ENCODE peak calls at places on chromosomes 12 and 14, in nine cellular contexts. One of them, this sample, is unnamed.

GRCh38 chr12:93798752-93799151 is 121.6 kb downstream of the CRADD start:
- DNase-seq in stomach: no peak
- DNase-seq in A549: no peak
- DNase-seq in colonic mucosa: no peak
- DNase-seq in psoas muscle: no peak
- DNase-seq in lower lobe of right lung: no peak
- DNase-seq in ascending aorta: no peak
- DNase-seq in neural progenitor cell: no peak
- DNase-seq in transverse colon: no peak
- DNase-seq in this sample: no peak

GRCh38 chr12:8581098-8581784 is 31.4 kb downstream of the AICDA start:
- DNase-seq in psoas muscle: no peak
- DNase-seq in neural progenitor cell: no peak
- DNase-seq in colonic mucosa: no peak
- DNase-seq in transverse colon: no peak
- DNase-seq in stomach: no peak
- DNase-seq in A549: no peak
- DNase-seq in ascending aorta: no peak
- DNase-seq in lower lobe of right lung: no peak
- DNase-seq in this sample: no peak

GRCh38 chr12:52614381-52615207 is 3.8 kb downstream of the KRT73 start:
- DNase-seq in psoas muscle: no peak
- DNase-seq in colonic mucosa: peak; percentile 15
- DNase-seq in transverse colon: no peak
- DNase-seq in A549: no peak
- DNase-seq in stomach: no peak
- DNase-seq in ascending aorta: no peak
- DNase-seq in neural progenitor cell: no peak
- DNase-seq in lower lobe of right lung: no peak
- DNase-seq in this sample: no peak

GRCh38 chr14:68888025-68888850 is 90.9 kb downstream of the ACTN1 start:
- DNase-seq in A549: no peak
- DNase-seq in psoas muscle: peak; percentile 42
- DNase-seq in transverse colon: no peak
- DNase-seq in ascending aorta: no peak
- DNase-seq in colonic mucosa: no peak
- DNase-seq in stomach: no peak
- DNase-seq in lower lobe of right lung: no peak
- DNase-seq in neural progenitor cell: no peak
- DNase-seq in this sample: peak; percentile 16

GRCh38 chr12:3726455-3726854 is 26.5 kb downstream of the CRACR2A start:
- DNase-seq in ascending aorta: no peak
- DNase-seq in neural progenitor cell: no peak
- DNase-seq in A549: no peak
- DNase-seq in transverse colon: no peak
- DNase-seq in colonic mucosa: no peak
- DNase-seq in psoas muscle: no peak
- DNase-seq in stomach: no peak
- DNase-seq in lower lobe of right lung: no peak
- DNase-seq in this sample: no peak

GRCh38 chr12:6201775-6202292 is 1.6 kb downstream of the CD9 start:
- DNase-seq in A549: no peak
- DNase-seq in neural progenitor cell: no peak
- DNase-seq in colonic mucosa: peak; percentile 51
- DNase-seq in stomach: no peak
- DNase-seq in psoas muscle: no peak
- DNase-seq in lower lobe of right lung: no peak
- DNase-seq in transverse colon: no peak
- DNase-seq in ascending aorta: no peak
- DNase-seq in this sample: peak; percentile 71

GRCh38 chr14:34368115-34368970 is 93.7 kb downstream of the SPTSSA start:
- DNase-seq in transverse colon: peak; percentile 38
- DNase-seq in A549: peak; percentile 82
- DNase-seq in neural progenitor cell: no peak
- DNase-seq in ascending aorta: no peak
- DNase-seq in lower lobe of right lung: no peak
- DNase-seq in colonic mucosa: peak; percentile 69
- DNase-seq in psoas muscle: no peak
- DNase-seq in stomach: no peak
- DNase-seq in this sample: no peak

GRCh38 chr14:101962503-101962874 is 1.9 kb upstream of the DYNC1H1 start:
- DNase-seq in lower lobe of right lung: peak; percentile 72
- DNase-seq in neural progenitor cell: no peak
- DNase-seq in colonic mucosa: peak; percentile 59
- DNase-seq in ascending aorta: no peak
- DNase-seq in stomach: peak; percentile 74
- DNase-seq in psoas muscle: peak; percentile 77
- DNase-seq in A549: peak; percentile 89
- DNase-seq in transverse colon: peak; percentile 64
- DNase-seq in this sample: peak; percentile 33

GRCh38 chr14:75981426-75981825 is 369 bp downstream of the TGFB3 start:
- DNase-seq in stomach: no peak
- DNase-seq in psoas muscle: no peak
- DNase-seq in neural progenitor cell: peak; percentile 55
- DNase-seq in lower lobe of right lung: no peak
- DNase-seq in colonic mucosa: no peak
- DNase-seq in A549: no peak
- DNase-seq in ascending aorta: no peak
- DNase-seq in transverse colon: peak; percentile 17
- DNase-seq in this sample: no peak

GRCh38 chr14:21070610-21071224 is 613 bp downstream of the ARHGEF40 start:
- DNase-seq in psoas muscle: peak; percentile 66
- DNase-seq in transverse colon: peak; percentile 74
- DNase-seq in neural progenitor cell: peak; percentile 89
- DNase-seq in stomach: no peak
- DNase-seq in ascending aorta: no peak
- DNase-seq in A549: no peak
- DNase-seq in lower lobe of right lung: no peak
- DNase-seq in colonic mucosa: peak; percentile 82
- DNase-seq in this sample: peak; percentile 64

GRCh38 chr12:68067762-68068376 is 78.6 kb downstream of the IFNG-AS1 start:
- DNase-seq in ascending aorta: no peak
- DNase-seq in transverse colon: no peak
- DNase-seq in neural progenitor cell: no peak
- DNase-seq in colonic mucosa: no peak
- DNase-seq in lower lobe of right lung: no peak
- DNase-seq in stomach: no peak
- DNase-seq in psoas muscle: no peak
- DNase-seq in A549: peak; percentile 12
- DNase-seq in this sample: no peak

GRCh38 chr14:100294963-100295330 is 11.3 kb downstream of the SLC25A29 start:
- DNase-seq in ascending aorta: no peak
- DNase-seq in stomach: no peak
- DNase-seq in A549: no peak
- DNase-seq in transverse colon: no peak
- DNase-seq in lower lobe of right lung: no peak
- DNase-seq in psoas muscle: no peak
- DNase-seq in colonic mucosa: no peak
- DNase-seq in neural progenitor cell: no peak
- DNase-seq in this sample: no peak

GRCh38 chr14:58160561-58160960 is 8.5 kb upstream of the ARMH4 start:
- DNase-seq in colonic mucosa: no peak
- DNase-seq in neural progenitor cell: no peak
- DNase-seq in A549: no peak
- DNase-seq in lower lobe of right lung: no peak
- DNase-seq in stomach: no peak
- DNase-seq in ascending aorta: no peak
- DNase-seq in psoas muscle: no peak
- DNase-seq in transverse colon: no peak
- DNase-seq in this sample: no peak

GRCh38 chr14:58171090-58171489 is 19.1 kb upstream of the ARMH4 start:
- DNase-seq in psoas muscle: peak; percentile 74
- DNase-seq in lower lobe of right lung: peak; percentile 77
- DNase-seq in colonic mucosa: peak; percentile 69
- DNase-seq in neural progenitor cell: peak; percentile 70
- DNase-seq in ascending aorta: peak; percentile 24
- DNase-seq in stomach: peak; percentile 76
- DNase-seq in A549: peak; percentile 93
- DNase-seq in transverse colon: peak; percentile 76
- DNase-seq in this sample: peak; percentile 93

GRCh38 chr14:58167891-58168290 is 15.9 kb upstream of the ARMH4 start:
- DNase-seq in stomach: no peak
- DNase-seq in A549: no peak
- DNase-seq in lower lobe of right lung: no peak
- DNase-seq in psoas muscle: no peak
- DNase-seq in ascending aorta: no peak
- DNase-seq in neural progenitor cell: no peak
- DNase-seq in transverse colon: no peak
- DNase-seq in colonic mucosa: no peak
- DNase-seq in this sample: no peak

GRCh38 chr14:58167057-58167456 is 15.0 kb upstream of the ARMH4 start:
- DNase-seq in transverse colon: no peak
- DNase-seq in lower lobe of right lung: no peak
- DNase-seq in psoas muscle: no peak
- DNase-seq in neural progenitor cell: no peak
- DNase-seq in A549: no peak
- DNase-seq in colonic mucosa: no peak
- DNase-seq in ascending aorta: no peak
- DNase-seq in stomach: no peak
- DNase-seq in this sample: no peak

GRCh38 chr14:58166005-58166983 is 14.3 kb upstream of the ARMH4 start:
- DNase-seq in neural progenitor cell: peak; percentile 91
- DNase-seq in psoas muscle: peak; percentile 87
- DNase-seq in A549: peak; percentile 79
- DNase-seq in colonic mucosa: peak; percentile 82
- DNase-seq in lower lobe of right lung: peak; percentile 88
- DNase-seq in ascending aorta: peak; percentile 15
- DNase-seq in stomach: peak; percentile 88
- DNase-seq in transverse colon: peak; percentile 85
- DNase-seq in this sample: peak; percentile 79
- TF ChIP-seq CTCF in neural progenitor cell: peak; percentile 96
- TF ChIP-seq CTCF in psoas muscle: peak; percentile 72
- TF ChIP-seq CTCF in A549: peak; percentile 81
- TF ChIP-seq CTCF in colonic mucosa: peak; percentile 80
- TF ChIP-seq CTCF in lower lobe of right lung: peak; percentile 96
- TF ChIP-seq CTCF in ascending aorta: peak; percentile 49
- TF ChIP-seq CTCF in stomach: no peak
- TF ChIP-seq CTCF in transverse colon: peak; percentile 93
- TF ChIP-seq CTCF in this sample: peak; percentile 78

GRCh38 chr12:128818065-128819022 is 5.4 kb downstream of the SLC15A4 start:
- DNase-seq in A549: peak; percentile 26
- DNase-seq in neural progenitor cell: no peak
- DNase-seq in colonic mucosa: no peak
- DNase-seq in stomach: peak; percentile 24
- DNase-seq in psoas muscle: no peak
- DNase-seq in lower lobe of right lung: no peak
- DNase-seq in transverse colon: no peak
- DNase-seq in ascending aorta: no peak
- DNase-seq in this sample: no peak

GRCh38 chr12:128820723-128821432 is 2.9 kb downstream of the SLC15A4 start:
- DNase-seq in neural progenitor cell: no peak
- DNase-seq in colonic mucosa: peak; percentile 32
- DNase-seq in A549: no peak
- DNase-seq in stomach: peak; percentile 44
- DNase-seq in lower lobe of right lung: peak; percentile 73
- DNase-seq in ascending aorta: no peak
- DNase-seq in transverse colon: peak; percentile 69
- DNase-seq in psoas muscle: peak; percentile 64
- DNase-seq in this sample: peak; percentile 51

GRCh38 chr12:128819293-128820144 is 4.2 kb downstream of the SLC15A4 start:
- DNase-seq in A549: no peak
- DNase-seq in transverse colon: no peak
- DNase-seq in neural progenitor cell: peak; percentile 67
- DNase-seq in psoas muscle: no peak
- DNase-seq in lower lobe of right lung: no peak
- DNase-seq in colonic mucosa: no peak
- DNase-seq in stomach: peak; percentile 21
- DNase-seq in ascending aorta: no peak
- DNase-seq in this sample: no peak

GRCh38 chr12:128817115-128818015 is 6.4 kb downstream of the SLC15A4 start:
- DNase-seq in A549: no peak
- DNase-seq in lower lobe of right lung: peak; percentile 63
- DNase-seq in neural progenitor cell: no peak
- DNase-seq in colonic mucosa: no peak
- DNase-seq in stomach: peak; percentile 41
- DNase-seq in ascending aorta: peak; percentile 67
- DNase-seq in transverse colon: peak; percentile 43
- DNase-seq in psoas muscle: peak; percentile 86
- DNase-seq in this sample: peak; percentile 87

DNA sequence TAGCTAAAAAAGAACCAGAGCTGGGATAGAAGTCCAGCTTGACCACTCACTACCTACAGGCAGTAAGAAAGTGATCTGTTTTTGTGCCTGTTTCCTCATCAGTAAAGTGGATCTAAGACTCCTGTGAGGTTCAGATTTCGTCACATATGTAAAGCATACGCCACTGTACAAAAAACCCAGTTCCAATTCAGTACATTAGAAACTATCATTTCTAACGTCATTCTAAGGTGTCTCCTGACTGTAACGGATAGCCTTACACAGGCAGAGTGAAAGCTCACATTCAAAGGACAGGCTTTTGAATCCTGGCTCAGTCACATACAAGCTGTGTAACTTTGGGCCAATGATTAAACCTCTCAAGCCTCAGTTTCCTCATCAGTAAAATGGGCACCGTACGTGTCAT is 3.5 kb downstream of the SLC15A4 start:
- DNase-seq in lower lobe of right lung: no peak
- DNase-seq in stomach: no peak
- DNase-seq in transverse colon: no peak
- DNase-seq in neural progenitor cell: no peak
- DNase-seq in A549: no peak
- DNase-seq in psoas muscle: no peak
- DNase-seq in ascending aorta: no peak
- DNase-seq in colonic mucosa: no peak
- DNase-seq in this sample: no peak
- H3K4me1 ChIP-seq in lower lobe of right lung: peaks cover 60% of the 10 kb centered on the region
- H3K4me1 ChIP-seq in stomach: peaks cover 46% of the 10 kb centered on the region
- H3K4me1 ChIP-seq in transverse colon: peaks cover 22% of the 10 kb centered on the region
- H3K4me1 ChIP-seq in neural progenitor cell: peaks cover 49% of the 10 kb centered on the region
- H3K4me1 ChIP-seq in A549: peaks cover 22% of the 10 kb centered on the region
- H3K4me1 ChIP-seq in psoas muscle: peaks cover 69% of the 10 kb centered on the region
- H3K4me1 ChIP-seq in ascending aorta: peaks cover 58% of the 10 kb centered on the region
- H3K4me1 ChIP-seq in colonic mucosa: peaks cover 6% of the 10 kb centered on the region
- H3K4me1 ChIP-seq in this sample: peaks cover 53% of the 10 kb centered on the region

GRCh38 chr12:113875681-113876080 is 90.4 kb downstream of the RBM19 start:
- DNase-seq in colonic mucosa: no peak
- DNase-seq in ascending aorta: no peak
- DNase-seq in psoas muscle: no peak
- DNase-seq in A549: no peak
- DNase-seq in neural progenitor cell: no peak
- DNase-seq in transverse colon: no peak
- DNase-seq in stomach: no peak
- DNase-seq in lower lobe of right lung: no peak
- DNase-seq in this sample: no peak
- H3K27ac ChIP-seq in colonic mucosa: no peak overlapping the region
- H3K27ac ChIP-seq in ascending aorta: no peak overlapping the region
- H3K27ac ChIP-seq in psoas muscle: no peak overlapping the region
- H3K27ac ChIP-seq in A549: no peak overlapping the region
- H3K27ac ChIP-seq in neural progenitor cell: no peak overlapping the region
- H3K27ac ChIP-seq in transverse colon: peak overlapping the region; percentile 33
- H3K27ac ChIP-seq in stomach: peak overlapping the region; percentile 41
- H3K27ac ChIP-seq in lower lobe of right lung: no peak overlapping the region
- H3K27ac ChIP-seq in this sample: no peak overlapping the region

DNA sequence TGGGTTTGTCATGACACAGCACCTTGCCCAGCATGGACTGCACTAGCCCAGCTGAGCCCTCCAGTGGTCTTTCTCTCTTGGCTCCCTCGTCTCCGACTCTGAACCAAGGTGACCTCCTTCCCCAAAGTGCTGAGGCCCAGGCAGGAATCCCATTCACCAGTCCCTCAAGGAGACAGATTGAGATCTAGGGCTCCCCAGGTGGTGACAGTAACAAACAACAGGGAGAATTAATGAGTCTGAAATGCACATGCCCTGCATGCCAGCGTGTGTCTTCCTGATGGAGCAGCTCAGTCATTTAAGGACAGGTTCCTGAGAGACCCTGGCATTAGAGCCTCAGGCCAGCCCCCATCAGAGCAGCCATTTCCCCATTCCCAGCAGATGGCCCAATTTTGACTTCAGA is 51.4 kb upstream of the OAS1 start:
- DNase-seq in neural progenitor cell: peak; percentile 60
- DNase-seq in transverse colon: no peak
- DNase-seq in ascending aorta: no peak
- DNase-seq in colonic mucosa: no peak
- DNase-seq in psoas muscle: no peak
- DNase-seq in lower lobe of right lung: no peak
- DNase-seq in A549: peak; percentile 66
- DNase-seq in stomach: no peak
- DNase-seq in this sample: no peak
- TF ChIP-seq CTCF in neural progenitor cell: peak; percentile 40
- TF ChIP-seq CTCF in transverse colon: no peak
- TF ChIP-seq CTCF in ascending aorta: no peak
- TF ChIP-seq CTCF in colonic mucosa: no peak
- TF ChIP-seq CTCF in psoas muscle: no peak
- TF ChIP-seq CTCF in lower lobe of right lung: no peak
- TF ChIP-seq CTCF in A549: peak; percentile 45
- TF ChIP-seq CTCF in stomach: no peak
- TF ChIP-seq CTCF in this sample: no peak

This sample was measured in adrenal gland.